ENCODE peak calls at places on chromosomes 2 and 18, in ten cellular contexts. Y is esophagus squamous epithelium, N is heart right ventricle, X is psoas muscle, L is stomach, M is suprapubic skin, E is A549, B is upper lobe of left lung, I is pancreas, S is fibroblast of the aortic adventitia. R is an unnamed sample.

GRCh38 chr2:98730851-98731708 is at the start of gene MGAT4A:
- DNase-seq in Y (no peak), N (peak), X (peak), L (peak), M (peak), E (peak), B (peak), I (peak), S (peak), R (peak)

GRCh38 chr2:68948695-68949094 is 4.0 kb downstream of the GKN2 start:
- DNase-seq in Y (no peak), N (no peak), X (no peak), L (no peak), M (no peak), E (no peak), B (no peak), I (no peak), S (no peak), R (no peak)

GRCh38 chr18:56795381-56795780 is 144.2 kb downstream of the WDR7 start:
- DNase-seq in Y (no peak), N (no peak), X (no peak), L (no peak), M (no peak), E (no peak), B (no peak), I (no peak), S (no peak), R (no peak)

GRCh38 chr2:205982776-205983327 is 103.1 kb downstream of the INO80D start:
- DNase-seq in Y (no peak), N (no peak), X (no peak), L (no peak), M (no peak), E (no peak), B (no peak), I (no peak), S (no peak), R (no peak)

GRCh38 chr18:80009661-80010550 is 21.5 kb upstream of the TXNL4A start:
- DNase-seq in Y (no peak), N (peak), X (peak), L (peak), M (no peak), E (peak), B (peak), I (no peak), S (peak), R (no peak)

GRCh38 chr2:161166538-161167409 is 6.5 kb downstream of the TANK start:
- DNase-seq in Y (no peak), N (no peak), X (no peak), L (no peak), M (no peak), E (no peak), B (no peak), I (no peak), S (no peak), R (peak)

GRCh38 chr2:218832520-218832919 is 917 bp upstream of the PRKAG3 start:
- DNase-seq in Y (no peak), N (peak), X (peak), L (no peak), M (no peak), E (peak), B (no peak), I (no peak), S (peak), R (no peak)

GRCh38 chr2:112159454-112159921 is 21.3 kb downstream of the FBLN7 start:
- DNase-seq in Y (no peak), N (no peak), X (no peak), L (no peak), M (no peak), E (no peak), B (no peak), I (peak), S (no peak), R (no peak)

GRCh38 chr18:10402876-10403559 is 51.4 kb upstream of the APCDD1 start:
- DNase-seq in Y (no peak), N (no peak), X (no peak), L (no peak), M (no peak), E (no peak), B (no peak), I (no peak), S (no peak), R (no peak)

GRCh38 chr2:240820607-240821428 is 799 bp upstream of the KIF1A start:
- DNase-seq in Y (no peak), N (no peak), X (no peak), L (peak), M (no peak), E (peak), B (no peak), I (peak), S (no peak), R (peak)

GRCh38 chr2:240586919-240587800 is 626 bp downstream of the CAPN10 start:
- DNase-seq in Y (no peak), N (no peak), X (no peak), L (peak), M (no peak), E (no peak), B (peak), I (peak), S (no peak), R (peak)

GRCh38 chr18:69257861-69258458 is 142.7 kb upstream of the DOK6 start:
- DNase-seq in Y (no peak), N (no peak), X (no peak), L (no peak), M (no peak), E (no peak), B (no peak), I (no peak), S (peak), R (no peak)

GRCh38 chr18:34764451-34764850 is 54.4 kb downstream of the DTNA start:
- DNase-seq in Y (no peak), N (no peak), X (no peak), L (no peak), M (no peak), E (no peak), B (no peak), I (no peak), S (no peak), R (no peak)

GRCh38 chr18:58867281-58867961 is 2.7 kb downstream of the ZNF532 start:
- DNase-seq in Y (no peak), N (no peak), X (no peak), L (no peak), M (no peak), E (no peak), B (no peak), I (no peak), S (no peak), R (no peak)

GRCh38 chr2:236972491-236973379 is 113.0 kb upstream of the COPS8 start:
- DNase-seq in Y (no peak), N (no peak), X (peak), L (no peak), M (peak), E (peak), B (peak), I (no peak), S (peak), R (no peak)

GRCh38 chr2:47225061-47225783 is 70.1 kb upstream of the STPG4 start:
- DNase-seq in Y (no peak), N (peak), X (peak), L (peak), M (no peak), E (no peak), B (peak), I (peak), S (peak), R (no peak)

GRCh38 chr2:43100362-43100882 is 126.0 kb downstream of the ZFP36L2 start:
- DNase-seq in Y (no peak), N (peak), X (no peak), L (no peak), M (peak), E (no peak), B (no peak), I (no peak), S (no peak), R (no peak)

GRCh38 chr2:168798076-168798887 is 4.2 kb upstream of the NOSTRIN start:
- DNase-seq in Y (no peak), N (peak), X (no peak), L (no peak), M (no peak), E (no peak), B (no peak), I (no peak), S (no peak), R (no peak)

GRCh38 chr2:142872900-142873724 is 4.4 kb upstream of the KYNU start:
- DNase-seq in Y (no peak), N (no peak), X (no peak), L (no peak), M (no peak), E (no peak), B (no peak), I (no peak), S (peak), R (no peak)

GRCh38 chr18:33579147-33579867 is 1.3 kb downstream of the ASXL3 start:
- DNase-seq in Y (no peak), N (no peak), X (no peak), L (no peak), M (no peak), E (no peak), B (no peak), I (no peak), S (no peak), R (peak)

GRCh38 chr2:207256026-207256425 is 90.3 kb upstream of the KLF7 start:
- DNase-seq in Y (no peak), N (no peak), X (no peak), L (no peak), M (no peak), E (no peak), B (no peak), I (no peak), S (no peak), R (no peak)

GRCh38 chr2:215528555-215528954 is 92.7 kb upstream of the FN1 start:
- DNase-seq in Y (no peak), N (no peak), X (no peak), L (no peak), M (no peak), E (no peak), B (no peak), I (no peak), S (peak), R (no peak)

GRCh38 chr2:172460780-172461201 is 33.4 kb downstream of the ITGA6 start:
- DNase-seq in Y (no peak), N (no peak), X (no peak), L (no peak), M (no peak), E (no peak), B (no peak), I (no peak), S (peak), R (no peak)

GRCh38 chr2:118975133-118975532 is 33.1 kb downstream of the MARCO start:
- DNase-seq in Y (no peak), N (no peak), X (no peak), L (no peak), M (peak), E (no peak), B (no peak), I (no peak), S (no peak), R (no peak)

GRCh38 chr2:42368817-42369550 is 8.0 kb upstream of the COX7A2L start:
- DNase-seq in Y (no peak), N (peak), X (no peak), L (no peak), M (no peak), E (no peak), B (no peak), I (no peak), S (no peak), R (no peak)

GRCh38 chr18:70072678-70073077 is 125.0 kb upstream of the CD226 start:
- DNase-seq in Y (no peak), N (no peak), X (no peak), L (no peak), M (no peak), E (no peak), B (no peak), I (no peak), S (peak), R (no peak)

GRCh38 chr2:183157131-183157530 is 32.9 kb downstream of the NUP35 start:
- DNase-seq in Y (no peak), N (no peak), X (no peak), L (no peak), M (no peak), E (no peak), B (no peak), I (no peak), S (no peak), R (no peak)

GRCh38 chr18:79321625-79322024 is 74.1 kb upstream of the NFATC1 start:
- DNase-seq in Y (no peak), N (no peak), X (no peak), L (no peak), M (no peak), E (no peak), B (no peak), I (no peak), S (peak), R (no peak)

GRCh38 chr2:18387479-18388206 is 172.8 kb downstream of the RDH14 start:
- DNase-seq in Y (no peak), N (peak), X (peak), L (peak), M (peak), E (peak), B (peak), I (peak), S (peak), R (peak)

GRCh38 chr2:181782630-181783029 is 102.3 kb upstream of the NEUROD1 start:
- DNase-seq in Y (no peak), N (no peak), X (no peak), L (no peak), M (no peak), E (no peak), B (no peak), I (no peak), S (no peak), R (no peak)

GRCh38 chr18:2988041-2988794 is 24.7 kb downstream of the LPIN2 start:
- DNase-seq in Y (no peak), N (no peak), X (no peak), L (no peak), M (no peak), E (no peak), B (no peak), I (no peak), S (peak), R (no peak)

GRCh38 chr18:79733135-79733609 is 53.6 kb downstream of the CTDP1 start:
- DNase-seq in Y (no peak), N (no peak), X (no peak), L (no peak), M (no peak), E (no peak), B (no peak), I (no peak), S (no peak), R (no peak)

GRCh38 chr2:9797681-9798556 is 45.4 kb upstream of the TAF1B start:
- DNase-seq in Y (no peak), N (no peak), X (no peak), L (no peak), M (no peak), E (no peak), B (no peak), I (peak), S (no peak), R (no peak)

DNA sequence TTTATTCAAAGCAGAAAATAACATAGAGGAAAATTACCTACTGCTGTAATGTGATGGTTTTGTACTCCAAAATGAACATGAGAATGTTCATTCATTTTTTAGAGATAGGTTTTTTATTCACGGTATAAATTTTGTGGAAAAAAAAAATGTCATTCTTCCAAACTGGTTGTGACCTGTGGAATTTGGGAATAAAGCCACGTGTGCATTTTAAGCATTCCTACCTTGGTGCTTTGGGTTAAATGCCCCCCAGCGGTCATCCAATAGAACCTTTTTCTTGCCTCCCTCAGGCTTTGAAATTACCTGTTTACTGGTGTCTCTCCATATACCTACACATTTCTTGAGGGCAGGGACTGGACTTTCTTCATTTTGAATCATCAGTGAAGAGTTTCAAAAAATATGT is 740.7 kb downstream of the DPP10 start:
- DNase-seq in Y (no peak), N (no peak), X (no peak), L (no peak), M (no peak), E (no peak), B (no peak), I (no peak), S (no peak), R (no peak)
- TF ChIP-seq CTCF in Y (no peak), N (no peak), X (no peak), L (no peak), M (no peak), E (no peak), B (no peak), I (no peak), S (no peak), R (no peak)

GRCh38 chr18:25351773-25352628 is at the start of gene ZNF521:
- DNase-seq in Y (peak), N (peak), X (peak), L (peak), M (peak), E (no peak), B (peak), I (peak), S (peak), R (peak)
- TF ChIP-seq CTCF in Y (no peak), N (peak), X (peak), L (no peak), M (no peak), E (no peak), B (no peak), I (no peak), S (peak), R (no peak)

GRCh38 chr2:23545391-23545790 is 160.4 kb downstream of the KLHL29 start:
- DNase-seq in Y (no peak), N (no peak), X (no peak), L (no peak), M (no peak), E (peak), B (no peak), I (no peak), S (peak), R (no peak)
- TF ChIP-seq CTCF in Y (no peak), N (no peak), X (no peak), L (no peak), M (no peak), E (no peak), B (no peak), I (no peak), S (peak), R (no peak)

DNA sequence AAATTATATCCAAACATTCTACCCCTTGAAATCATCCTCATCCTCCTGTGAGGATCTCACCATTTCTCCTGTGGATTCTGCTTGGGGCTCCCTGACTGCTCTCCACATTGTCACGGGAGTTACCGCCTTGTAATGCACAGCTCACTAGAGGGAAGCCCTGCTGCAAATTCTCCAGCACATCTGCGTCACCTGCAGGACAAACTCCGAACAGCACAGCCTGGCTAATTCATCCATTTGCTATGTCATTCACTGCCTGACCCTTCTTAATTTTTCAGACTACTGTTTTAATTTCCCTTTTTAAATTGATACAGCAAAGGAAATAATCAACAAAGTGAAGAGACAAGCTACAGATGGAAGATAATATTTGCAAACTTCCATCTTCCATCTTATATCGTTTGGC is 627.4 kb downstream of the FBXO15 start:
- DNase-seq in Y (no peak), N (no peak), X (no peak), L (no peak), M (no peak), E (no peak), B (no peak), I (no peak), S (no peak), R (no peak)
- TF ChIP-seq CTCF in Y (no peak), N (no peak), X (no peak), L (no peak), M (no peak), E (no peak), B (no peak), I (no peak), S (peak), R (no peak)

GRCh38 chr2:88691339-88692183 is at the start of gene RPIA:
- DNase-seq in Y (peak), N (peak), X (peak), L (peak), M (peak), E (peak), B (peak), I (peak), S (peak), R (peak)
- TF ChIP-seq CTCF in Y (peak), N (peak), X (peak), L (peak), M (peak), E (peak), B (peak), I (peak), S (peak), R (peak)

DNA sequence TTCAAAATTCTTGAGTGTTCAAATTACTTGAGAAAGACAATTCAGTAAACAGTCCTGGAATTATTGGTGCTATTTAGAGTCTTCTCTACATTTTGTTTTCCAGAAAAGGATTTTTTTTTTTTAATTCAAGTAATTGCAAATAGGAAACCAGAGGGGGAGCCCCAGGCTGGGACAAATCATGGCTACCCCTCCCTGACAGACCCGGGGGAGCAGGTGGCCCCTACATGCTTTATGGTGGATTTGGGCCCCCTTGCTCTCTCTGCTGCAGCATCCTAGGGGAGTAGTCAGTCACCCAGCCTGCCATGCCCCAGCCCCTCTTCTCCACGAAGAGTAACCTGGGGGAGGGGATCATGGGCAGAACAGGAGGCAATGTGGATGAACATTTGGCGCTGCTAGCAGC is 4.7 kb downstream of the C2orf81 start:
- DNase-seq in Y (no peak), N (no peak), X (no peak), L (no peak), M (no peak), E (no peak), B (no peak), I (no peak), S (no peak), R (peak)
- TF ChIP-seq CTCF in Y (no peak), N (no peak), X (no peak), L (no peak), M (no peak), E (no peak), B (no peak), I (no peak), S (peak), R (no peak)

GRCh38 chr18:23641937-23642666 is 20.6 kb downstream of the ANKRD29 start:
- DNase-seq in Y (no peak), N (no peak), X (no peak), L (no peak), M (no peak), E (no peak), B (no peak), I (no peak), S (no peak), R (no peak)

GRCh38 chr18:23636041-23636399 is 26.7 kb downstream of the ANKRD29 start:
- DNase-seq in Y (no peak), N (no peak), X (no peak), L (no peak), M (no peak), E (no peak), B (no peak), I (no peak), S (no peak), R (no peak)

GRCh38 chr18:23643815-23644214 is 18.9 kb downstream of the ANKRD29 start:
- DNase-seq in Y (no peak), N (no peak), X (no peak), L (no peak), M (no peak), E (no peak), B (no peak), I (no peak), S (no peak), R (no peak)

GRCh38 chr18:23641143-23641720 is 21.5 kb downstream of the ANKRD29 start:
- DNase-seq in Y (no peak), N (no peak), X (no peak), L (no peak), M (no peak), E (no peak), B (no peak), I (no peak), S (no peak), R (no peak)

DNA sequence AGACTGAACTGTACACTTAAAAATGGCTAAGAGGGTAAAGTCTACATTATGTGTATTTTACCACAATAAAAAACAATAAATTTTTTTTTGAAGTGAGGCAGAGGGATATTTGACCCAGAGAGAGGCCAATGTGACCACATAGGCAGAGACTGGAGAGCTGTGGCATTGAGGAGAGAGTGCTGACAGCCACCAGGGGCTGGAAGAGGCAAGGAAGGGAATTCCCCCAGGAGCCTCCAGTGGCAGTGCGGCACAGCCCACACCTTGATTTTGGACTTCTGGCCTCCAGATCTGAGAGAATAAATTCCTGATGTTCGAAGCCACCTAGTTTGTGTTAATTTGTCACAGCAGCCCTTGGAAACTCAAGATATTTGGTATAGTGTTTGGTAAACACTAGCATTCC is 22.7 kb downstream of the ANKRD29 start:
- DNase-seq in Y (no peak), N (no peak), X (no peak), L (no peak), M (no peak), E (no peak), B (no peak), I (no peak), S (no peak), R (no peak)
- TF ChIP-seq CTCF in Y (no peak), N (no peak), X (no peak), L (peak), M (no peak), E (no peak), B (no peak), I (no peak), S (peak), R (no peak)

R was measured in activated CD8-positive, alpha-beta T cell treated with anti-CD3 and anti-CD28 coated beads for 36 hours.